ENCODE peak calls at places on chromosomes 1 and 21, in four cellular contexts. D, K, T and X are unnamed samples.

GRCh38 chr1:22026924-22027289 is 25.4 kb downstream of the CELA3A start:
- ATAC-seq in D (no peak), K (no peak), T (no peak), X (no peak)

GRCh38 chr1:78624035-78624434 is 3.8 kb downstream of the IFI44L start:
- ATAC-seq in D (no peak), K (no peak), T (no peak), X (no peak)

GRCh38 chr1:74714429-74715362 is 18.2 kb downstream of the CRYZ start:
- ATAC-seq in D (peak; percentile 22), K (no peak), T (no peak), X (no peak)

GRCh38 chr1:180515364-180515763 is 13.0 kb upstream of the ACBD6 start:
- ATAC-seq in D (no peak), K (no peak), T (no peak), X (peak; percentile 40)

GRCh38 chr1:212457740-212458338 is 25.1 kb downstream of the NENF start:
- ATAC-seq in D (no peak), K (peak; percentile 42), T (peak; percentile 12), X (no peak)

GRCh38 chr1:33454646-33455282 is 17.7 kb upstream of the ZSCAN20 start:
- ATAC-seq in D (no peak), K (no peak), T (no peak), X (no peak)

GRCh38 chr1:41950820-41951219 is 32.1 kb upstream of the HIVEP3 start:
- ATAC-seq in D (no peak), K (peak; percentile 78), T (no peak), X (no peak)

GRCh38 chr1:53544731-53545515 is 85.7 kb downstream of the DMRTB1 start:
- ATAC-seq in D (no peak), K (no peak), T (no peak), X (no peak)

GRCh38 chr1:95679262-95679661 is 445.3 kb downstream of the RWDD3 start:
- ATAC-seq in D (no peak), K (no peak), T (no peak), X (no peak)

GRCh38 chr1:57340361-57341192 is 83.3 kb downstream of the DAB1 start:
- ATAC-seq in D (no peak), K (no peak), T (no peak), X (no peak)

GRCh38 chr1:185479781-185480180 is 162.7 kb upstream of the IVNS1ABP start:
- ATAC-seq in D (no peak), K (no peak), T (no peak), X (no peak)

GRCh38 chr1:119374208-119374877 is 5.8 kb downstream of the HAO2 start:
- ATAC-seq in D (no peak), K (peak; percentile 79), T (peak; percentile 29), X (no peak)

GRCh38 chr1:33298623-33299277 is 22.1 kb downstream of the A3GALT2 start:
- ATAC-seq in D (peak; percentile 60), K (peak; percentile 71), T (peak; percentile 74), X (peak; percentile 77)

GRCh38 chr1:19028546-19029129 is 72.2 kb upstream of the IFFO2 start:
- ATAC-seq in D (no peak), K (no peak), T (no peak), X (no peak)

GRCh38 chr1:32919811-32920733 is 18.9 kb upstream of the TMEM54 start:
- ATAC-seq in D (peak; percentile 55), K (no peak), T (no peak), X (peak; percentile 26)

GRCh38 chr1:167947733-167948132 is 10.9 kb upstream of the MPC2 start:
- ATAC-seq in D (no peak), K (no peak), T (no peak), X (no peak)

GRCh38 chr21:39374046-39374445 is 25.2 kb upstream of the HMGN1 start:
- ATAC-seq in D (no peak), K (no peak), T (no peak), X (peak; percentile 53)

GRCh38 chr1:28602536-28603439 is 10.7 kb downstream of the RAB42 start:
- ATAC-seq in D (peak; percentile 46), K (no peak), T (peak; percentile 18), X (peak; percentile 83)

GRCh38 chr1:53800621-53801020 is 37.5 kb downstream of the NDC1 start:
- ATAC-seq in D (no peak), K (no peak), T (no peak), X (no peak)

GRCh38 chr1:45334308-45335245 is 5.4 kb upstream of the TOE1 start:
- ATAC-seq in D (no peak), K (no peak), T (no peak), X (no peak)

GRCh38 chr21:14991957-14992356 is 72.8 kb downstream of the NRIP1 start:
- ATAC-seq in D (no peak), K (no peak), T (peak; percentile 85), X (no peak)

GRCh38 chr1:212162635-212163034 is 122.6 kb upstream of the PPP2R5A start:
- ATAC-seq in D (no peak), K (no peak), T (no peak), X (peak; percentile 76)

GRCh38 chr21:46022551-46023107 is 41.1 kb downstream of the COL6A1 start:
- ATAC-seq in D (peak; percentile 52), K (no peak), T (no peak), X (no peak)

GRCh38 chr1:231929311-231929710 is 302.7 kb downstream of the DISC1 start:
- ATAC-seq in D (no peak), K (no peak), T (peak; percentile 87), X (peak; percentile 59)

GRCh38 chr1:21836729-21837128 is 24.7 kb downstream of the LDLRAD2 start:
- ATAC-seq in D (no peak), K (no peak), T (no peak), X (no peak)

GRCh38 chr1:9198538-9199361 is 35.8 kb upstream of the H6PD start:
- ATAC-seq in D (no peak), K (peak; percentile 16), T (no peak), X (peak; percentile 49)

GRCh38 chr1:229984310-229984991 is 82.6 kb upstream of the GALNT2 start:
- ATAC-seq in D (peak; percentile 39), K (no peak), T (no peak), X (no peak)

GRCh38 chr21:15233611-15234010 is 168.8 kb upstream of the NRIP1 start:
- ATAC-seq in D (no peak), K (no peak), T (no peak), X (no peak)